ENCODE peak calls at places on chromosome 6, in six cellular contexts. G is WERI-Rb-1; T is Calu3; H is CD4-positive, alpha-beta T cell; P is AG04450; W is activated B cell treated with CpG ODN at 0.5 μM for 24 hours. Y is an unnamed sample.

GRCh38 chr6:95768539-95768938 is 191.2 kb downstream of the MANEA start:
- DNase-seq in G (peak; percentile 29), T (peak; percentile 28), H (no peak), P (no peak), W (no peak), Y (no peak)

GRCh38 chr6:44006123-44006871 is 121.0 kb downstream of the MRPL14 start:
- DNase-seq in G (no peak), T (no peak), H (no peak), P (no peak), W (no peak), Y (peak; percentile 30)

GRCh38 chr6:87574237-87574636 is 15.6 kb downstream of the RARS2 start:
- DNase-seq in G (no peak), T (no peak), H (no peak), P (no peak), W (no peak), Y (no peak)

GRCh38 chr6:165621950-165622349 is 41.1 kb downstream of the PDE10A start:
- DNase-seq in G (no peak), T (no peak), H (no peak), P (no peak), W (no peak), Y (no peak)

GRCh38 chr6:76124010-76124409 is 51.5 kb upstream of the IMPG1 start:
- DNase-seq in G (no peak), T (no peak), H (no peak), P (no peak), W (no peak), Y (no peak)

GRCh38 chr6:9399916-9400315 is 964.6 kb upstream of the SLC35B3 start:
- DNase-seq in G (no peak), T (no peak), H (no peak), P (no peak), W (no peak), Y (no peak)

GRCh38 chr6:6560909-6561308 is 27.6 kb upstream of the LY86 start:
- DNase-seq in G (no peak), T (no peak), H (no peak), P (no peak), W (no peak), Y (no peak)

GRCh38 chr6:17986656-17987575 is 519 bp downstream of the KIF13A start:
- DNase-seq in G (peak; percentile 61), T (peak; percentile 35), H (no peak), P (no peak), W (peak; percentile 43), Y (peak; percentile 76)

GRCh38 chr6:5287205-5287965 is 26.1 kb downstream of the FARS2 start:
- DNase-seq in G (no peak), T (no peak), H (no peak), P (peak; percentile 55), W (no peak), Y (no peak)

GRCh38 chr6:136317023-136317649 is 27.5 kb upstream of the BCLAF1 start:
- DNase-seq in G (peak; percentile 62), T (peak; percentile 46), H (peak; percentile 63), P (peak; percentile 48), W (no peak), Y (no peak)

GRCh38 chr6:25150031-25150430 is 129.1 kb upstream of the CARMIL1 start:
- DNase-seq in G (no peak), T (no peak), H (no peak), P (no peak), W (no peak), Y (no peak)

GRCh38 chr6:160300076-160300695 is 41.6 kb upstream of the SLC22A2 start:
- DNase-seq in G (no peak), T (peak; percentile 73), H (no peak), P (no peak), W (no peak), Y (no peak)

GRCh38 chr6:163570579-163571231 is 156.2 kb downstream of the QKI start:
- DNase-seq in G (peak; percentile 60), T (no peak), H (no peak), P (no peak), W (no peak), Y (no peak)

GRCh38 chr6:13250703-13251102 is 77.6 kb downstream of the TBC1D7 start:
- DNase-seq in G (no peak), T (no peak), H (no peak), P (no peak), W (no peak), Y (no peak)

GRCh38 chr6:166361080-166361429 is 18.7 kb upstream of the SFT2D1 start:
- DNase-seq in G (no peak), T (peak; percentile 51), H (no peak), P (no peak), W (no peak), Y (no peak)

GRCh38 chr6:110352603-110353303 is 5.4 kb downstream of the METTL24 start:
- DNase-seq in G (no peak), T (no peak), H (no peak), P (no peak), W (no peak), Y (no peak)

GRCh38 chr6:31378062-31378720 is 21.2 kb upstream of the HLA-B start:
- DNase-seq in G (no peak), T (peak; percentile 35), H (no peak), P (no peak), W (no peak), Y (no peak)

GRCh38 chr6:158611039-158611438 is 33.5 kb downstream of the DYNLT1 start:
- DNase-seq in G (no peak), T (no peak), H (no peak), P (no peak), W (no peak), Y (no peak)

GRCh38 chr6:125099211-125100017 is 54.2 kb upstream of the TPD52L1 start:
- DNase-seq in G (peak; percentile 90), T (peak; percentile 56), H (peak; percentile 6), P (no peak), W (no peak), Y (peak; percentile 51)

GRCh38 chr6:33692760-33693158 is 18.7 kb downstream of the UQCC2 start:
- DNase-seq in G (no peak), T (no peak), H (peak; percentile 66), P (no peak), W (peak; percentile 64), Y (peak; percentile 64)

GRCh38 chr6:133705071-133705470 is 183.8 kb upstream of the TCF21 start:
- DNase-seq in G (no peak), T (no peak), H (no peak), P (peak; percentile 37), W (no peak), Y (no peak)

GRCh38 chr6:49336514-49337131 is 126.4 kb downstream of the MMUT start:
- DNase-seq in G (peak; percentile 72), T (no peak), H (no peak), P (no peak), W (no peak), Y (no peak)

GRCh38 chr6:43984442-43985321 is 142.6 kb downstream of the MRPL14 start:
- DNase-seq in G (no peak), T (no peak), H (no peak), P (no peak), W (no peak), Y (peak; percentile 43)

GRCh38 chr6:71510057-71510713 is 221.6 kb downstream of the OGFRL1 start:
- DNase-seq in G (peak; percentile 28), T (peak; percentile 80), H (no peak), P (peak; percentile 55), W (no peak), Y (no peak)

GRCh38 chr6:6002005-6002808 is 4.5 kb downstream of the NRN1 start:
- DNase-seq in G (no peak), T (no peak), H (no peak), P (no peak), W (no peak), Y (no peak)

GRCh38 chr6:3911614-3912336 is 62.6 kb downstream of the FAM50B start:
- DNase-seq in G (no peak), T (peak; percentile 77), H (no peak), P (peak; percentile 43), W (no peak), Y (no peak)

GRCh38 chr6:72746276-72746675 is 124.4 kb downstream of the KCNQ5 start:
- DNase-seq in G (no peak), T (no peak), H (no peak), P (no peak), W (no peak), Y (no peak)

GRCh38 chr6:89794324-89794723 is 25.3 kb downstream of the MDN1 start:
- DNase-seq in G (no peak), T (no peak), H (no peak), P (no peak), W (no peak), Y (no peak)

GRCh38 chr6:133893324-133893692 is 4.4 kb downstream of the TCF21 start:
- DNase-seq in G (no peak), T (no peak), H (no peak), P (no peak), W (no peak), Y (no peak)

DNA sequence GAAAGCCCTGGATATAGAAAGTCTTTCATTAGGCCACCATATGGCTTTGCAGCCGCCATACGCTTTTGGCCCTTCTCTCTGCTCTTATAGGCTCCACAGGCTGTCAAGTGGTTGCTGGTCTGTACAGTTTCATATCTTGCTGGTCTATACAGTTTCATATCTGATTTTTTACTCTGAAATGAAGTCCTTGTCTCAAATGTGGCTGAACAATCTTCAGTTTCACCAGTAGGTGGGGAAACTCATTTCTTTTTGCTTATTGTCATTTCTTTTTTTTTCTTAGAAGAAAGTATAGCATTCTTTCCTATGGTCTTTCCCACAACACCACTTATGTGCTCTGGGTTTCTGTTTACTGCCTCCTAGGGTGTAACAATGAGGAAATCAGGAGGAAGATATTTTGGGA is 771.4 kb upstream of the MMS22L start:
- DNase-seq in G (no peak), T (no peak), H (no peak), P (no peak), W (no peak), Y (no peak)
- TF ChIP-seq CTCF in G (no peak), T (no peak), H (no peak), P (no peak), W (no peak), Y (no peak)

GRCh38 chr6:139895205-139895793 is 520.9 kb upstream of the CITED2 start:
- DNase-seq in G (no peak), T (no peak), H (no peak), P (no peak), W (no peak), Y (no peak)
- TF ChIP-seq CTCF in G (no peak), T (no peak), H (no peak), P (peak; percentile 28), W (no peak), Y (peak; percentile 12)

GRCh38 chr6:41275489-41275888 is 11.0 kb downstream of the TREM1 start:
- DNase-seq in G (no peak), T (no peak), H (no peak), P (no peak), W (no peak), Y (no peak)
- TF ChIP-seq CTCF in G (no peak), T (no peak), H (no peak), P (no peak), W (no peak), Y (no peak)

DNA sequence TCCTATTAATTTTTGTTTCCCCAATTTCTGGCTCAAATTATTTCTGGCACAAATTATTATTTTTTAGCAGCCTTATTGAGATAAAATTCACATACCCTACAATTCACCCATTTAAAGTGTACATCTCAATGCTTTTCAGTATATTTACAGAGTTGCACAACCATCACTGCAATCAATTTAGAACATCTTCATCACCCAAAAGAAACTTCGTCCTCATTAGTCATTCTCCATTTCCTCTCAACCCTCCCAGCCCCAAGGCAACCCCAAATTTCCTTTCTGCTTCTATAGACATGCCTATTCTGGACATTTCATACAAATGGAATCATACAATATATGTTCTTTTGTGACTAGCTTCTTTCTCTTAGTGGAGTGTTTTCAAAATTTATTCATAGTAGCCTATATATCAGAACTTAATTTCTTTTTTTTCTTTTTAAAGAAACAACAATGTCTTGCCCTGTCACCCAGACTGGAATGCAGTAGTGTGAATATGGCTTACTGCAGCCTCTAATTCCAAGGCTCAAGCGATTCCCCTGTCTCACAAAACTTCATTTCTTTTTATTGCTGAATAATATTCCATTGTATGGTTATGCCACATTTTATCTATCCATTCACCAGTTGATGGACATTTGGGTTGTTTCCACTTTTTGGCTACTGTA is 84.5 kb downstream of the DNAH8 start:
- DNase-seq in G (no peak), T (no peak), H (no peak), P (no peak), W (no peak), Y (no peak)
- TF ChIP-seq CTCF in G (no peak), T (no peak), H (no peak), P (no peak), W (no peak), Y (no peak)

Y was measured in CD14-positive monocyte.